ENCODE peak calls at places on chromosomes 1 and 21, in six cellular contexts. F is SK-N-SH, U is Daoy, H is thoracic aorta, Z is AG09309, A is KG1. C is an unnamed sample.

GRCh38 chr1:20466231-20466630 is 19.8 kb downstream of the CAMK2N1 start:
- DNase-seq in U (no peak), F (no peak), Z (no peak), H (no peak), A (no peak), C (no peak)

GRCh38 chr1:185789846-185790735 is 55.9 kb downstream of the HMCN1 start:
- DNase-seq in F (no peak), U (no peak), Z (peak), H (no peak), A (no peak), C (no peak)

GRCh38 chr1:230611128-230611914 is 31.0 kb upstream of the COG2 start:
- DNase-seq in U (no peak), F (no peak), A (no peak), Z (no peak), H (no peak), C (no peak)

GRCh38 chr1:236280438-236281285 is 1.1 kb downstream of the ERO1B start:
- DNase-seq in F (peak), U (no peak), H (no peak), Z (no peak), A (no peak), C (no peak)

GRCh38 chr1:154971341-154971998 is 923 bp upstream of the SHC1 start:
- DNase-seq in U (peak), A (no peak), F (no peak), H (peak), Z (no peak), C (no peak)

GRCh38 chr1:64624446-64624766 is 120.5 kb upstream of the RAVER2 start:
- DNase-seq in H (no peak), A (no peak), Z (peak), F (peak), U (peak), C (no peak)

GRCh38 chr1:113140588-113141446 is 67.8 kb downstream of the LRIG2 start:
- DNase-seq in F (peak), A (peak), U (peak), H (no peak), Z (no peak), C (peak)

GRCh38 chr1:117753652-117754051 is 147.8 kb downstream of the TENT5C start:
- DNase-seq in H (no peak), F (no peak), Z (peak), A (no peak), U (peak), C (no peak)

GRCh38 chr1:31627930-31628421 is 10.5 kb downstream of the HCRTR1 start:
- DNase-seq in U (no peak), F (peak), H (peak), A (no peak), Z (no peak), C (no peak)

GRCh38 chr1:224640587-224640986 is 24.5 kb downstream of the CNIH3 start:
- DNase-seq in H (no peak), A (no peak), F (no peak), Z (no peak), U (no peak), C (no peak)

GRCh38 chr1:58899581-58900271 is 115.9 kb upstream of the JUN start:
- DNase-seq in Z (no peak), F (no peak), H (no peak), U (no peak), A (no peak), C (no peak)

GRCh38 chr1:188822248-188822647 is 1655.4 kb downstream of the BRINP3 start:
- DNase-seq in F (no peak), Z (no peak), U (no peak), H (no peak), A (no peak), C (no peak)

GRCh38 chr1:215957692-215958091 is 390.6 kb downstream of the KCTD3 start:
- DNase-seq in U (peak), F (peak), H (no peak), Z (no peak), A (no peak), C (no peak)

GRCh38 chr1:39076127-39076798 is 50.1 kb downstream of the NDUFS5 start:
- DNase-seq in Z (no peak), H (no peak), F (no peak), U (peak), A (no peak), C (no peak)

GRCh38 chr1:9459784-9460407 is 79.4 kb upstream of the SLC25A33 start:
- DNase-seq in F (no peak), U (no peak), Z (no peak), H (no peak), A (no peak), C (no peak)

GRCh38 chr21:33874161-33874560 is 41.4 kb downstream of the ATP5PO start:
- DNase-seq in A (no peak), U (no peak), F (no peak), H (no peak), Z (no peak), C (no peak)

GRCh38 chr1:147539122-147539575 is 2.2 kb upstream of the BCL9 start:
- DNase-seq in F (no peak), H (no peak), Z (peak), U (peak), A (no peak), C (no peak)

GRCh38 chr1:153397924-153398651 is 7.2 kb upstream of the S100A8 start:
- DNase-seq in H (no peak), F (no peak), U (no peak), Z (no peak), A (no peak), C (no peak)

GRCh38 chr21:33384851-33385331 is 18.3 kb upstream of the IFNGR2 start:
- DNase-seq in H (no peak), U (no peak), A (no peak), F (no peak), Z (no peak), C (no peak)